ENCODE peak calls at places on chromosomes 16 and 17, in ten cellular contexts. T is IMR-90; L is fibroblast of lung; O is activated naive CD4-positive, alpha-beta T cell treated with Interleukin-2 at 50 U/mL for 16 hours; W is mesendoderm; K is skeletal muscle cell; A is NCI-H1092; Z is HT1080; D is ureter; X is HTR-8/SVneo. U is an unnamed sample.

GRCh38 chr17:42230225-42230624 is 35.9 kb upstream of the GHDC start:
- DNase-seq in W (no peak), Z (no peak), K (no peak), T (no peak), L (no peak), A (no peak), D (no peak), O (no peak), X (no peak), U (no peak)

GRCh38 chr17:39598047-39598481 is 9.7 kb downstream of the NEUROD2 start:
- DNase-seq in W (no peak), A (no peak), L (no peak), X (no peak), D (no peak), K (no peak), O (no peak), T (no peak), Z (no peak), U (no peak)

GRCh38 chr17:69724236-69724635 is 309.7 kb downstream of the MAP2K6 start:
- DNase-seq in D (no peak), K (no peak), O (no peak), W (no peak), Z (no peak), T (peak; percentile 30), L (peak; percentile 9), A (no peak), X (no peak), U (no peak)

GRCh38 chr16:78257376-78257728 is 157.9 kb downstream of the WWOX start:
- DNase-seq in T (no peak), D (no peak), W (peak; percentile 47), L (no peak), O (no peak), A (no peak), Z (no peak), X (no peak), K (no peak), U (no peak)

GRCh38 chr16:62041401-62041800 is 5.2 kb upstream of the CDH8 start:
- DNase-seq in K (no peak), T (no peak), W (peak; percentile 73), L (no peak), D (no peak), A (no peak), O (no peak), Z (peak; percentile 45), X (no peak), U (no peak)

GRCh38 chr17:50945779-50946222 is 79.6 kb upstream of the TOB1 start:
- DNase-seq in Z (no peak), L (no peak), A (no peak), K (no peak), T (no peak), D (no peak), O (no peak), W (no peak), X (no peak), U (no peak)

GRCh38 chr17:77214743-77215142 is 74.0 kb downstream of the SEC14L1 start:
- DNase-seq in A (no peak), K (no peak), O (no peak), L (peak; percentile 54), Z (peak; percentile 31), X (peak; percentile 56), W (peak; percentile 89), T (peak; percentile 31), D (no peak), U (no peak)

GRCh38 chr16:30535777-30536190 is 1.1 kb upstream of the ZNF747 start:
- DNase-seq in W (peak; percentile 93), O (peak; percentile 73), A (peak; percentile 72), X (no peak), L (peak; percentile 80), K (peak; percentile 25), T (peak; percentile 62), Z (peak; percentile 22), D (peak; percentile 76), U (no peak)

GRCh38 chr17:50848039-50848438 is 12.7 kb downstream of the WFIKKN2 start:
- DNase-seq in K (no peak), O (no peak), W (no peak), A (no peak), Z (no peak), L (no peak), T (no peak), D (no peak), X (no peak), U (no peak)

GRCh38 chr17:36665417-36665816 is 64.0 kb downstream of the MRM1 start:
- DNase-seq in A (no peak), Z (peak; percentile 20), W (peak; percentile 27), K (no peak), O (no peak), X (peak; percentile 55), T (no peak), L (no peak), D (no peak), U (no peak)

GRCh38 chr17:14986127-14986526 is 279.0 kb downstream of the PMP22 start:
- DNase-seq in X (no peak), K (no peak), D (no peak), O (no peak), Z (no peak), W (no peak), T (peak; percentile 16), A (no peak), L (peak; percentile 12), U (no peak)

GRCh38 chr16:70375636-70376611 is 29.2 kb downstream of the DDX19A start:
- DNase-seq in A (no peak), L (no peak), K (no peak), T (no peak), X (no peak), Z (no peak), O (no peak), D (no peak), W (peak; percentile 32), U (peak; percentile 53)

GRCh38 chr16:22216191-22216831 is 10.2 kb downstream of the EEF2K start:
- DNase-seq in A (no peak), X (no peak), D (no peak), O (no peak), K (no peak), W (no peak), T (peak; percentile 68), L (peak; percentile 52), Z (no peak), U (peak; percentile 73)

GRCh38 chr16:86258713-86259112 is 251.6 kb upstream of the FOXF1 start:
- DNase-seq in Z (no peak), X (no peak), D (no peak), A (no peak), L (peak; percentile 25), T (peak; percentile 89), K (no peak), O (no peak), W (no peak), U (no peak)

GRCh38 chr16:83438326-83438725 is 369.5 kb upstream of the HSBP1 start:
- DNase-seq in K (no peak), D (no peak), L (no peak), T (no peak), W (no peak), Z (no peak), X (no peak), O (no peak), A (no peak), U (no peak)

GRCh38 chr17:16381496-16381820 is 567 bp downstream of the UBB start:
- DNase-seq in L (peak; percentile 45), O (peak; percentile 53), Z (no peak), W (no peak), A (no peak), K (no peak), D (no peak), X (no peak), T (peak; percentile 49), U (no peak)

GRCh38 chr16:27322858-27323780 is 9.3 kb downstream of the IL4R start:
- DNase-seq in W (peak; percentile 80), A (no peak), T (no peak), X (no peak), L (no peak), O (no peak), Z (no peak), K (no peak), D (peak; percentile 77), U (no peak)

GRCh38 chr17:69246726-69247375 is 18.2 kb upstream of the ABCA10 start:
- DNase-seq in D (no peak), L (peak; percentile 76), O (no peak), A (peak; percentile 22), X (peak; percentile 41), K (peak; percentile 7), W (peak; percentile 30), T (peak; percentile 55), Z (peak; percentile 36), U (no peak)

GRCh38 chr17:62663304-62663703 is 35.8 kb downstream of the MRC2 start:
- DNase-seq in X (no peak), A (no peak), L (peak; percentile 45), Z (no peak), W (no peak), T (no peak), O (no peak), D (no peak), K (no peak), U (no peak)

GRCh38 chr16:27383511-27384243 is 18.3 kb upstream of the IL21R start:
- DNase-seq in L (no peak), T (no peak), D (no peak), W (no peak), X (no peak), O (no peak), K (no peak), Z (no peak), A (no peak), U (no peak)

GRCh38 chr16:54921229-54921824 is 9.3 kb upstream of the IRX5 start:
- DNase-seq in X (no peak), K (no peak), L (no peak), O (no peak), A (peak; percentile 32), T (no peak), D (no peak), Z (peak; percentile 16), W (no peak), U (no peak)

U was measured in DMS 273 treated with DMSO at 0.1 percent for 48 hours.